ENCODE peak calls at places on chromosomes 2 and 18, in five cellular contexts. N is HepG2, F is right lobe of liver, Q is heart left ventricle, V is HCT116. D is an unnamed sample.

GRCh38 chr2:149365826-149366583 is 35.6 kb downstream of the LYPD6 start:
- ATAC-seq in N (no peak), F (peak; percentile 98), Q (no peak), V (peak; percentile 82), D (no peak)

GRCh38 chr18:59582395-59582794 is 114.8 kb downstream of the CCBE1 start:
- ATAC-seq in N (no peak), F (no peak), Q (no peak), V (no peak), D (no peak)

GRCh38 chr2:20494246-20494645 is 47.4 kb downstream of the RHOB start:
- ATAC-seq in N (no peak), F (no peak), Q (no peak), V (no peak), D (no peak)

GRCh38 chr2:55992465-55992864 is 68.9 kb upstream of the EFEMP1 start:
- ATAC-seq in N (no peak), F (peak; percentile 30), Q (peak; percentile 91), V (no peak), D (peak; percentile 74)

GRCh38 chr2:144578099-144578498 is 58.2 kb upstream of the ZEB2 start:
- ATAC-seq in N (no peak), F (no peak), Q (no peak), V (no peak), D (no peak)

GRCh38 chr2:86286518-86286917 is 50.9 kb downstream of the REEP1 start:
- ATAC-seq in N (no peak), F (peak; percentile 84), Q (peak; percentile 46), V (no peak), D (no peak)

GRCh38 chr2:18413794-18414396 is 146.6 kb downstream of the RDH14 start:
- ATAC-seq in N (no peak), F (peak; percentile 83), Q (peak; percentile 82), V (peak; percentile 76), D (peak; percentile 91)

GRCh38 chr2:216217904-216218260 is 108.7 kb downstream of the XRCC5 start:
- ATAC-seq in N (no peak), F (no peak), Q (no peak), V (no peak), D (no peak)

GRCh38 chr2:58562281-58562680 is 321.2 kb upstream of the FANCL start:
- ATAC-seq in N (no peak), F (no peak), Q (no peak), V (no peak), D (no peak)

GRCh38 chr2:232421189-232421785 is 14.6 kb downstream of the ALPG start:
- ATAC-seq in N (no peak), F (peak; percentile 14), Q (no peak), V (peak; percentile 78), D (no peak)

GRCh38 chr2:149832256-149832655 is 244.7 kb upstream of the MMADHC start:
- ATAC-seq in N (no peak), F (no peak), Q (no peak), V (no peak), D (no peak)

GRCh38 chr2:6224267-6224666 is 532.1 kb downstream of the SOX11 start:
- ATAC-seq in N (no peak), F (no peak), Q (no peak), V (no peak), D (no peak)

GRCh38 chr2:182767578-182767977 is 51.5 kb downstream of the DNAJC10 start:
- ATAC-seq in N (peak; percentile 94), F (peak; percentile 74), Q (peak; percentile 41), V (peak; percentile 85), D (no peak)

GRCh38 chr2:73828389-73828817 is 358 bp upstream of the STAMBP start:
- ATAC-seq in N (no peak), F (no peak), Q (no peak), V (no peak), D (no peak)

GRCh38 chr2:73836141-73836943 is 7.6 kb downstream of the STAMBP start:
- ATAC-seq in N (peak; percentile 43), F (no peak), Q (no peak), V (no peak), D (no peak)

GRCh38 chr2:73828818-73829570 is at the start of gene STAMBP:
- ATAC-seq in N (peak; percentile 98), F (peak; percentile 99), Q (peak; percentile 99), V (peak; percentile 92), D (peak; percentile 98)

GRCh38 chr2:73830871-73831401 is 2.2 kb downstream of the STAMBP start:
- ATAC-seq in N (no peak), F (no peak), Q (no peak), V (no peak), D (no peak)

DNA sequence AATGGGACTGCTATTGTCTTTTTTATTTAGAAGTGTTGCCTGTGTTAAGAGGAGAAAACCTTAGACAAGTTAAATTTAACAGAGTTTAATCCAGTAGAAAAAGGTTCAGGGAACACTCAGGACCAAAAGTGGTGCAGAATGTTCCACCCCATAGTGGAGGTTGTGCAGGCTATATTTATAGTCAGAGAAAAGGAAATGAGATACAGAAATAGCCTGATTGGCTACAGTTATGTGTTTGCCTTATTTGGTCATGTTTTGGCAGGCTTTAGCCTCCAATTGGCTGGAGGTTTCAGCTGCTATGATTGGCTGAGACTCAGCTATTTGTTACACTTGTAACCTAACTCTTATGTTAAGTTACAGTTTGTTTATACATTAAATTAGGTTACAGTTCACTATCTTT is 4.1 kb downstream of the STAMBP start:
- ATAC-seq in N (no peak), F (no peak), Q (no peak), V (no peak), D (no peak)
- TF ChIP-seq POLR2A in N (no peak), F (peak; percentile 12), Q (no peak), V (no peak), D (no peak)

DNA sequence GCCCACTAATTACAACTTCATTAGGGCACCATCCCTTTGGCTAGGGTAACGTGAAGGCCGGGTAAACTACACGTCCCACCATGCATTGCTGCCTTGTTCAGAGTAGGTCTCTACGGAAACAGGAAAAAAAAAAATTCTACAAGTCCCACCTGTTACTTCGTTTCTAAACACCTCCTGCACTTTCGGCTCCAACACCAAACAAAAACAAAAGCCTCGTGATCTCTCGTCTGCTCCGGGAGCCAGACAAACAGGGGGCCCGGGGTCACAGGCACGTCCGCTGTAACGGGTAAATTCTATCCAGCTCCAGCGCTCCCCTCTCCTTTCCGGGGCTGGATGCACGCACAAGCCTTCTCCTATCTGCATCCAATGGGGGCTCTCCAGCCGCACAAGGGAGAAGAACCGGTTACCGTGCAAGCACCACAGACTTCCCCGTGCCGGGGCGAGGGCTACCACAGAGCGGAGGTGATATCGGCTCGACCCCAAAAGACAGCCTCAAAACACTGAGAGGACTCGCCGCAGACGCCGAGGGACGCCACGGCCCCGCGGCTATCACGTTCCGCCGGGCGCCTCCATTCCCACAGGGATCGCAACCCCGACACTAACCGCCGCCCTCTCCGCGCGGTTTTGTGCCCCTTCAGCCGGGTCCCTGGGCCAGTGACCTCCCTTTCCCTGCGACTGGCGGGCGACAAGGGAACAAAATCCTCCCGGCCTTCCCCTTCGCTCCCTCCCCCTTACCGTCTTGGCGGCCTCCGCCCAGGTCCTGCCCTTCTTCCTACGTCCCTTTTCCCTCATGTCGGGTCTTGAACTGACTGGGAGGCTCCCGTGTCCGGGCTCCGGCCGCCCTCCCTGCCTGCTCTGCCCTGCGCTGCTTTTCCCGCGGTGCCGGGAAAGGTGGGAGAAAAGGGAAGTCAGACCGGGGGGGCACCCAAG is 591 bp downstream of the ASXL2 start:
- ATAC-seq in N (peak; percentile 64), F (peak; percentile 41), Q (peak; percentile 67), V (peak; percentile 56), D (no peak)
- TF ChIP-seq POLR2A in N (peak; percentile 80), F (no peak), Q (no peak), V (no peak), D (no peak)

GRCh38 chr18:68713791-68714190 is 1.1 kb downstream of the TMX3 start:
- ATAC-seq in N (no peak), F (no peak), Q (no peak), V (no peak), D (no peak)

GRCh38 chr18:68714356-68714706 is 577 bp downstream of the TMX3 start:
- ATAC-seq in N (peak; percentile 65), F (peak; percentile 8), Q (peak; percentile 12), V (peak; percentile 18), D (peak; percentile 7)

GRCh38 chr18:68713131-68713530 is 1.8 kb downstream of the TMX3 start:
- ATAC-seq in N (no peak), F (no peak), Q (no peak), V (no peak), D (no peak)

DNA sequence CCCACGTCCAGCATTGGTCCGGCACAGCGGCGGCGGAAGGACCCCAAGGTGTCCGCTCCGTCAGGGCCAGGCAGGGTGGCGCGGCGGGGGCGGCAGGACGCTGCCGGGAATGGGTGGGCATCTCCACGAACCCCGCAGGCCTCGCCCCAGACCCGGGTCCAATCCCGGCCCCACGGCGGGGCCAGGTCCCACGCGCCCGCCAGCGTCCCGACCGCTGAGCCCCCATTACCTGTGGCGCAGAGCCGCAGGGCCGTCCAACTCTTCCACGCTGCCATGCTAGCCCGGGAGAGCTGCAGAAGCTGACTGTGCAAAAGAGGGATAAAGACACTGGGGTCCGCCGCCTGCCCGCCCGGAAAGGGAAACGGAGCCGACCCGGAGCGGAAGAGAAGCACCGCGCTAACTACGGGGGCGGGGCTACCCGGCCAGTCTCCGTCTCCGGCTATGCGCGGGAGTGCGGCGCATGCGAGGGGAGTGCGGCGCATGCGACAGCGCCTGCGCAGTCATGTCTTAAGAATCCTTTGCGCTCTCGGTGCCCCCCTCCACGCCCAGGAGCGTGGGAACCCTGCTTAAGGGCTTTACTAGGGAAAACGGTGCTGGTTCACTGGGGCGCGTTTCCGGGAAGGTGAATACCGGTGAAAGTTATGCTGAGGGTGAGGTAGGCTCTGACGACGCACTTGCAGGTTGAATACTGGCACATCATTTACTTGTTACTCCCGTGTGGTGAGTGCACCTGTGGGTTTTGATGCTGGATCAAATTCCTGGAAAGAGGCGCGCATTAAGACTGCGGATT is at the start of gene TMX3:
- ATAC-seq in N (peak; percentile 99), F (peak; percentile 99), Q (peak; percentile 100), V (peak; percentile 99), D (peak; percentile 98)
- TF ChIP-seq POLR2A in N (peak; percentile 43), F (peak; percentile 44), Q (peak; percentile 52), V (peak; percentile 29), D (no peak)

GRCh38 chr2:101119431-101119830 is 31.8 kb downstream of the TBC1D8 start:
- ATAC-seq in N (no peak), F (peak; percentile 40), Q (peak; percentile 59), V (peak; percentile 34), D (peak; percentile 29)
- TF ChIP-seq POLR2A in N (no peak), F (no peak), Q (no peak), V (no peak), D (no peak)

DNA sequence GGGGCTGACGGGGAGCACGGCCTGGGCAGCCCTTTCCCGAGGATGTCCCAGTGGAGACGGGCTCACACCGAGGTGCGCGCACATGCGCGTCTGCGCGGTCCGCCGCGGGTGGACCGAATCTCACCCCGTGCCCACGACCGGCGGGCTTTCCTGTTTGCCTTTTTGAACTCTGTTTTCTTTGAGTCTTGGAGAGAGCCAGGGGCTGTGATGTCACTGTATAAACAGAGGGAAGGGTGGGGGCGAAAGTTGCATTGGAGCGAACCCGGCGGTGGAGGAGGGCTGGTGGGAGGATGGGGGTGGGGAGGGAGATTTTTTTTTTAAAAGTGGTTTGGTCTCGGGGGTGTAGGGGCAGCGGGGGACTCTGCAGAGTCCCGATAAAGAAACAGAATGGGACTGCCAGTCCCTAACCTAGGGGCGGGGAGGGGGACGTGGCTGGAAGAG is 141.2 kb upstream of the CTAGE1 start:
- ATAC-seq in N (peak; percentile 29), F (peak; percentile 70), Q (peak; percentile 65), V (peak; percentile 37), D (peak; percentile 59)
- TF ChIP-seq POLR2A in N (no peak), F (peak; percentile 38), Q (peak; percentile 27), V (no peak), D (no peak)